ENCODE peak calls at places on chromosomes 6 and 20, in six cellular contexts. One of them, this sample, is unnamed.

GRCh38 chr20:2756056-2756611 is 44.3 kb downstream of the CPXM1 start:
- DNase-seq in substantia nigra: no peak
- DNase-seq in T-helper 2 cell: no peak
- DNase-seq in cardiac septum: no peak
- DNase-seq in fibroblast of the aortic adventitia: peak
- DNase-seq in activated CD4-positive, alpha-beta T cell treated with anti-CD3 and anti-CD28 coated beads, Interleukin-2, amount 50 U/mL, for 4 hours: no peak
- DNase-seq in this sample: no peak

GRCh38 chr20:34925981-34926380 is 29.6 kb downstream of the GSS start:
- DNase-seq in substantia nigra: no peak
- DNase-seq in T-helper 2 cell: no peak
- DNase-seq in cardiac septum: no peak
- DNase-seq in fibroblast of the aortic adventitia: no peak
- DNase-seq in activated CD4-positive, alpha-beta T cell treated with anti-CD3 and anti-CD28 coated beads, Interleukin-2, amount 50 U/mL, for 4 hours: no peak
- DNase-seq in this sample: no peak

GRCh38 chr20:17747431-17747846 is 47.7 kb downstream of the BANF2 start:
- DNase-seq in substantia nigra: no peak
- DNase-seq in T-helper 2 cell: no peak
- DNase-seq in cardiac septum: no peak
- DNase-seq in fibroblast of the aortic adventitia: peak
- DNase-seq in activated CD4-positive, alpha-beta T cell treated with anti-CD3 and anti-CD28 coated beads, Interleukin-2, amount 50 U/mL, for 4 hours: no peak
- DNase-seq in this sample: no peak

GRCh38 chr20:2065111-2065510 is 36.5 kb upstream of the STK35 start:
- DNase-seq in substantia nigra: no peak
- DNase-seq in T-helper 2 cell: no peak
- DNase-seq in cardiac septum: no peak
- DNase-seq in fibroblast of the aortic adventitia: no peak
- DNase-seq in activated CD4-positive, alpha-beta T cell treated with anti-CD3 and anti-CD28 coated beads, Interleukin-2, amount 50 U/mL, for 4 hours: no peak
- DNase-seq in this sample: no peak

GRCh38 chr6:54846243-54846856 is at the start of gene FAM83B:
- DNase-seq in substantia nigra: no peak
- DNase-seq in T-helper 2 cell: no peak
- DNase-seq in cardiac septum: no peak
- DNase-seq in fibroblast of the aortic adventitia: no peak
- DNase-seq in activated CD4-positive, alpha-beta T cell treated with anti-CD3 and anti-CD28 coated beads, Interleukin-2, amount 50 U/mL, for 4 hours: no peak
- DNase-seq in this sample: no peak

GRCh38 chr6:28673800-28674671 is 148.4 kb downstream of the GPX5 start:
- DNase-seq in substantia nigra: no peak
- DNase-seq in T-helper 2 cell: no peak
- DNase-seq in cardiac septum: no peak
- DNase-seq in fibroblast of the aortic adventitia: peak
- DNase-seq in activated CD4-positive, alpha-beta T cell treated with anti-CD3 and anti-CD28 coated beads, Interleukin-2, amount 50 U/mL, for 4 hours: no peak
- DNase-seq in this sample: peak

GRCh38 chr6:96468681-96469224 is 52.9 kb upstream of the UFL1 start:
- DNase-seq in substantia nigra: no peak
- DNase-seq in T-helper 2 cell: no peak
- DNase-seq in cardiac septum: no peak
- DNase-seq in fibroblast of the aortic adventitia: no peak
- DNase-seq in activated CD4-positive, alpha-beta T cell treated with anti-CD3 and anti-CD28 coated beads, Interleukin-2, amount 50 U/mL, for 4 hours: no peak
- DNase-seq in this sample: no peak

GRCh38 chr20:58810116-58810878 is 40.4 kb downstream of the GNAS-AS1 start:
- DNase-seq in substantia nigra: no peak
- DNase-seq in T-helper 2 cell: no peak
- DNase-seq in cardiac septum: no peak
- DNase-seq in fibroblast of the aortic adventitia: no peak
- DNase-seq in activated CD4-positive, alpha-beta T cell treated with anti-CD3 and anti-CD28 coated beads, Interleukin-2, amount 50 U/mL, for 4 hours: no peak
- DNase-seq in this sample: no peak

GRCh38 chr6:47698342-47698787 is at the start of gene ADGRF4:
- DNase-seq in substantia nigra: no peak
- DNase-seq in T-helper 2 cell: no peak
- DNase-seq in cardiac septum: no peak
- DNase-seq in fibroblast of the aortic adventitia: peak
- DNase-seq in activated CD4-positive, alpha-beta T cell treated with anti-CD3 and anti-CD28 coated beads, Interleukin-2, amount 50 U/mL, for 4 hours: no peak
- DNase-seq in this sample: no peak

GRCh38 chr20:46946181-46946624 is 51.6 kb downstream of the EYA2 start:
- DNase-seq in substantia nigra: no peak
- DNase-seq in T-helper 2 cell: no peak
- DNase-seq in cardiac septum: no peak
- DNase-seq in fibroblast of the aortic adventitia: peak
- DNase-seq in activated CD4-positive, alpha-beta T cell treated with anti-CD3 and anti-CD28 coated beads, Interleukin-2, amount 50 U/mL, for 4 hours: no peak
- DNase-seq in this sample: no peak

GRCh38 chr6:161228911-161229591 is 44.8 kb downstream of the AGPAT4 start:
- DNase-seq in substantia nigra: no peak
- DNase-seq in T-helper 2 cell: no peak
- DNase-seq in cardiac septum: no peak
- DNase-seq in fibroblast of the aortic adventitia: peak
- DNase-seq in activated CD4-positive, alpha-beta T cell treated with anti-CD3 and anti-CD28 coated beads, Interleukin-2, amount 50 U/mL, for 4 hours: no peak
- DNase-seq in this sample: no peak

GRCh38 chr6:15399651-15400470 is 154.0 kb downstream of the JARID2 start:
- DNase-seq in substantia nigra: peak
- DNase-seq in T-helper 2 cell: no peak
- DNase-seq in cardiac septum: peak
- DNase-seq in fibroblast of the aortic adventitia: peak
- DNase-seq in activated CD4-positive, alpha-beta T cell treated with anti-CD3 and anti-CD28 coated beads, Interleukin-2, amount 50 U/mL, for 4 hours: no peak
- DNase-seq in this sample: peak

GRCh38 chr6:54980511-54981275 is 134.1 kb downstream of the FAM83B start:
- DNase-seq in substantia nigra: no peak
- DNase-seq in T-helper 2 cell: no peak
- DNase-seq in cardiac septum: no peak
- DNase-seq in fibroblast of the aortic adventitia: peak
- DNase-seq in activated CD4-positive, alpha-beta T cell treated with anti-CD3 and anti-CD28 coated beads, Interleukin-2, amount 50 U/mL, for 4 hours: no peak
- DNase-seq in this sample: no peak

GRCh38 chr20:51022803-51023616 is at the start of gene KCNG1:
- DNase-seq in substantia nigra: no peak
- DNase-seq in T-helper 2 cell: no peak
- DNase-seq in cardiac septum: no peak
- DNase-seq in fibroblast of the aortic adventitia: peak
- DNase-seq in activated CD4-positive, alpha-beta T cell treated with anti-CD3 and anti-CD28 coated beads, Interleukin-2, amount 50 U/mL, for 4 hours: peak
- DNase-seq in this sample: peak

GRCh38 chr6:98833101-98834059 is 994 bp upstream of the POU3F2 start:
- DNase-seq in substantia nigra: peak
- DNase-seq in T-helper 2 cell: no peak
- DNase-seq in cardiac septum: no peak
- DNase-seq in fibroblast of the aortic adventitia: peak
- DNase-seq in activated CD4-positive, alpha-beta T cell treated with anti-CD3 and anti-CD28 coated beads, Interleukin-2, amount 50 U/mL, for 4 hours: no peak
- DNase-seq in this sample: no peak

GRCh38 chr20:13147071-13147961 is 73.8 kb upstream of the ISM1 start:
- DNase-seq in substantia nigra: no peak
- DNase-seq in T-helper 2 cell: no peak
- DNase-seq in cardiac septum: no peak
- DNase-seq in fibroblast of the aortic adventitia: peak
- DNase-seq in activated CD4-positive, alpha-beta T cell treated with anti-CD3 and anti-CD28 coated beads, Interleukin-2, amount 50 U/mL, for 4 hours: no peak
- DNase-seq in this sample: no peak

GRCh38 chr20:17873410-17874270 is 95.0 kb downstream of the SNX5 start:
- DNase-seq in substantia nigra: no peak
- DNase-seq in T-helper 2 cell: no peak
- DNase-seq in cardiac septum: peak
- DNase-seq in fibroblast of the aortic adventitia: peak
- DNase-seq in activated CD4-positive, alpha-beta T cell treated with anti-CD3 and anti-CD28 coated beads, Interleukin-2, amount 50 U/mL, for 4 hours: no peak
- DNase-seq in this sample: no peak

GRCh38 chr6:82738773-82739172 is 326.9 kb downstream of the UBE3D start:
- DNase-seq in substantia nigra: no peak
- DNase-seq in T-helper 2 cell: no peak
- DNase-seq in cardiac septum: no peak
- DNase-seq in fibroblast of the aortic adventitia: no peak
- DNase-seq in activated CD4-positive, alpha-beta T cell treated with anti-CD3 and anti-CD28 coated beads, Interleukin-2, amount 50 U/mL, for 4 hours: no peak
- DNase-seq in this sample: no peak

GRCh38 chr6:78611886-78612480 is 255.4 kb upstream of the IRAK1BP1 start:
- DNase-seq in substantia nigra: no peak
- DNase-seq in T-helper 2 cell: no peak
- DNase-seq in cardiac septum: no peak
- DNase-seq in fibroblast of the aortic adventitia: peak
- DNase-seq in activated CD4-positive, alpha-beta T cell treated with anti-CD3 and anti-CD28 coated beads, Interleukin-2, amount 50 U/mL, for 4 hours: no peak
- DNase-seq in this sample: no peak

GRCh38 chr6:128314190-128314589 is 206.2 kb downstream of the PTPRK start:
- DNase-seq in substantia nigra: no peak
- DNase-seq in T-helper 2 cell: no peak
- DNase-seq in cardiac septum: no peak
- DNase-seq in fibroblast of the aortic adventitia: no peak
- DNase-seq in activated CD4-positive, alpha-beta T cell treated with anti-CD3 and anti-CD28 coated beads, Interleukin-2, amount 50 U/mL, for 4 hours: no peak
- DNase-seq in this sample: no peak

GRCh38 chr6:41733349-41733706 is 2.1 kb downstream of the TFEB start:
- DNase-seq in substantia nigra: no peak
- DNase-seq in T-helper 2 cell: no peak
- DNase-seq in cardiac septum: no peak
- DNase-seq in fibroblast of the aortic adventitia: no peak
- DNase-seq in activated CD4-positive, alpha-beta T cell treated with anti-CD3 and anti-CD28 coated beads, Interleukin-2, amount 50 U/mL, for 4 hours: no peak
- DNase-seq in this sample: no peak

GRCh38 chr6:41469951-41470340 is 76.2 kb upstream of the FOXP4 start:
- DNase-seq in substantia nigra: no peak
- DNase-seq in T-helper 2 cell: no peak
- DNase-seq in cardiac septum: no peak
- DNase-seq in fibroblast of the aortic adventitia: no peak
- DNase-seq in activated CD4-positive, alpha-beta T cell treated with anti-CD3 and anti-CD28 coated beads, Interleukin-2, amount 50 U/mL, for 4 hours: no peak
- DNase-seq in this sample: no peak

GRCh38 chr6:34795836-34796425 is 4.0 kb downstream of the BLTP3A start:
- DNase-seq in substantia nigra: no peak
- DNase-seq in T-helper 2 cell: no peak
- DNase-seq in cardiac septum: no peak
- DNase-seq in fibroblast of the aortic adventitia: peak
- DNase-seq in activated CD4-positive, alpha-beta T cell treated with anti-CD3 and anti-CD28 coated beads, Interleukin-2, amount 50 U/mL, for 4 hours: no peak
- DNase-seq in this sample: no peak

GRCh38 chr6:116278853-116279231 is 888 bp downstream of the TSPYL1 start:
- DNase-seq in substantia nigra: peak
- DNase-seq in T-helper 2 cell: no peak
- DNase-seq in cardiac septum: no peak
- DNase-seq in fibroblast of the aortic adventitia: peak
- DNase-seq in activated CD4-positive, alpha-beta T cell treated with anti-CD3 and anti-CD28 coated beads, Interleukin-2, amount 50 U/mL, for 4 hours: peak
- DNase-seq in this sample: peak

GRCh38 chr20:31652917-31653385 is 15.2 kb downstream of the COX4I2 start:
- DNase-seq in substantia nigra: no peak
- DNase-seq in T-helper 2 cell: no peak
- DNase-seq in cardiac septum: no peak
- DNase-seq in fibroblast of the aortic adventitia: peak
- DNase-seq in activated CD4-positive, alpha-beta T cell treated with anti-CD3 and anti-CD28 coated beads, Interleukin-2, amount 50 U/mL, for 4 hours: no peak
- DNase-seq in this sample: no peak

GRCh38 chr20:21511850-21512633 is 1.8 kb downstream of the NKX2-2 start:
- DNase-seq in substantia nigra: no peak
- DNase-seq in T-helper 2 cell: no peak
- DNase-seq in cardiac septum: no peak
- DNase-seq in fibroblast of the aortic adventitia: no peak
- DNase-seq in activated CD4-positive, alpha-beta T cell treated with anti-CD3 and anti-CD28 coated beads, Interleukin-2, amount 50 U/mL, for 4 hours: no peak
- DNase-seq in this sample: no peak

GRCh38 chr20:35583636-35584560 is 31.7 kb upstream of the SPAG4 start:
- DNase-seq in substantia nigra: no peak
- DNase-seq in T-helper 2 cell: no peak
- DNase-seq in cardiac septum: no peak
- DNase-seq in fibroblast of the aortic adventitia: no peak
- DNase-seq in activated CD4-positive, alpha-beta T cell treated with anti-CD3 and anti-CD28 coated beads, Interleukin-2, amount 50 U/mL, for 4 hours: no peak
- DNase-seq in this sample: no peak

GRCh38 chr6:104711371-104711770 is 148.3 kb downstream of the HACE1 start:
- DNase-seq in substantia nigra: no peak
- DNase-seq in T-helper 2 cell: no peak
- DNase-seq in cardiac septum: no peak
- DNase-seq in fibroblast of the aortic adventitia: peak
- DNase-seq in activated CD4-positive, alpha-beta T cell treated with anti-CD3 and anti-CD28 coated beads, Interleukin-2, amount 50 U/mL, for 4 hours: no peak
- DNase-seq in this sample: no peak

GRCh38 chr20:37627060-37627766 is 66.6 kb upstream of the CTNNBL1 start:
- DNase-seq in substantia nigra: peak
- DNase-seq in T-helper 2 cell: no peak
- DNase-seq in cardiac septum: no peak
- DNase-seq in fibroblast of the aortic adventitia: peak
- DNase-seq in activated CD4-positive, alpha-beta T cell treated with anti-CD3 and anti-CD28 coated beads, Interleukin-2, amount 50 U/mL, for 4 hours: no peak
- DNase-seq in this sample: no peak

GRCh38 chr20:8720089-8720488 is 348.8 kb upstream of the PLCB4 start:
- DNase-seq in substantia nigra: no peak
- DNase-seq in T-helper 2 cell: no peak
- DNase-seq in cardiac septum: no peak
- DNase-seq in fibroblast of the aortic adventitia: peak
- DNase-seq in activated CD4-positive, alpha-beta T cell treated with anti-CD3 and anti-CD28 coated beads, Interleukin-2, amount 50 U/mL, for 4 hours: no peak
- DNase-seq in this sample: no peak

GRCh38 chr6:165447141-165447540 is 137.7 kb upstream of the C6orf118 start:
- DNase-seq in substantia nigra: no peak
- DNase-seq in T-helper 2 cell: no peak
- DNase-seq in cardiac septum: no peak
- DNase-seq in fibroblast of the aortic adventitia: no peak
- DNase-seq in activated CD4-positive, alpha-beta T cell treated with anti-CD3 and anti-CD28 coated beads, Interleukin-2, amount 50 U/mL, for 4 hours: no peak
- DNase-seq in this sample: no peak

GRCh38 chr6:134240664-134241431 is 77.1 kb downstream of the SGK1 start:
- DNase-seq in substantia nigra: no peak
- DNase-seq in T-helper 2 cell: peak
- DNase-seq in cardiac septum: peak
- DNase-seq in fibroblast of the aortic adventitia: no peak
- DNase-seq in activated CD4-positive, alpha-beta T cell treated with anti-CD3 and anti-CD28 coated beads, Interleukin-2, amount 50 U/mL, for 4 hours: peak
- DNase-seq in this sample: peak

GRCh38 chr20:768426-768978 is at the start of gene SLC52A3:
- DNase-seq in substantia nigra: no peak
- DNase-seq in T-helper 2 cell: no peak
- DNase-seq in cardiac septum: peak
- DNase-seq in fibroblast of the aortic adventitia: no peak
- DNase-seq in activated CD4-positive, alpha-beta T cell treated with anti-CD3 and anti-CD28 coated beads, Interleukin-2, amount 50 U/mL, for 4 hours: no peak
- DNase-seq in this sample: no peak

GRCh38 chr6:137056121-137056880 is 11.5 kb upstream of the IL20RA start:
- DNase-seq in substantia nigra: no peak
- DNase-seq in T-helper 2 cell: no peak
- DNase-seq in cardiac septum: no peak
- DNase-seq in fibroblast of the aortic adventitia: no peak
- DNase-seq in activated CD4-positive, alpha-beta T cell treated with anti-CD3 and anti-CD28 coated beads, Interleukin-2, amount 50 U/mL, for 4 hours: no peak
- DNase-seq in this sample: no peak

This sample was measured in amygdala.